ENCODE peak calls at places on chromosomes 11 and 22, in ten cellular contexts. W, N, B, E, X, Q, U, H, J and C are unnamed samples.

GRCh38 chr11:1912314-1912878 is 7.1 kb upstream of the TNNT3 start:
- DNase-seq in W (no peak), U (no peak), H (no peak), X (no peak), B (no peak), E (no peak), J (no peak), N (no peak), Q (no peak), C (no peak)

GRCh38 chr22:50697667-50698506 is 25.3 kb downstream of the SHANK3 start:
- DNase-seq in B (no peak), N (no peak), E (no peak), Q (no peak), U (no peak), J (peak), W (peak), X (no peak), H (no peak), C (no peak)

GRCh38 chr11:46240371-46240770 is 37.1 kb upstream of the CREB3L1 start:
- DNase-seq in X (no peak), J (no peak), U (no peak), W (no peak), E (no peak), N (no peak), H (peak), B (no peak), Q (no peak), C (no peak)

GRCh38 chr22:23233746-23234408 is 53.6 kb downstream of the BCR start:
- DNase-seq in U (peak), B (no peak), Q (peak), W (no peak), H (no peak), N (peak), E (no peak), J (no peak), X (peak), C (no peak)

GRCh38 chr22:47333625-47334024 is 571.2 kb downstream of the TBC1D22A start:
- DNase-seq in W (no peak), H (no peak), J (no peak), U (peak), B (no peak), N (peak), Q (no peak), E (no peak), X (peak), C (no peak)

GRCh38 chr11:76642341-76642740 is 28.2 kb downstream of the LRRC32 start:
- DNase-seq in W (no peak), E (no peak), Q (no peak), H (no peak), U (no peak), B (no peak), N (no peak), X (no peak), J (no peak), C (no peak)

GRCh38 chr11:65130631-65131416 is 3.5 kb downstream of the SYVN1 start:
- DNase-seq in E (no peak), J (peak), H (no peak), X (no peak), B (no peak), N (no peak), W (no peak), Q (no peak), U (no peak), C (no peak)

GRCh38 chr22:42169055-42169469 is 38.5 kb upstream of the CYP2D6 start:
- DNase-seq in J (no peak), H (peak), X (no peak), N (peak), W (no peak), E (peak), U (peak), Q (peak), B (peak), C (peak)

GRCh38 chr11:91630916-91631673 is 593.5 kb upstream of the FAT3 start:
- DNase-seq in U (no peak), W (no peak), B (no peak), Q (no peak), E (no peak), N (no peak), H (no peak), X (no peak), J (no peak), C (no peak)

GRCh38 chr22:33831207-33831606 is 89.1 kb downstream of the LARGE1 start:
- DNase-seq in E (no peak), X (no peak), B (no peak), J (no peak), Q (no peak), H (no peak), N (no peak), W (no peak), U (no peak), C (no peak)

GRCh38 chr11:125069796-125070195 is 6.7 kb downstream of the SLC37A2 start:
- DNase-seq in J (peak), U (no peak), X (peak), B (no peak), H (no peak), W (no peak), Q (no peak), E (no peak), N (peak), C (peak)

GRCh38 chr22:39238966-39239510 is 5.7 kb downstream of the PDGFB start:
- DNase-seq in W (no peak), B (no peak), U (no peak), X (no peak), Q (no peak), H (no peak), N (no peak), E (no peak), J (no peak), C (no peak)

GRCh38 chr11:85132839-85133238 is 494.3 kb downstream of the DLG2 start:
- DNase-seq in N (no peak), U (no peak), X (no peak), E (no peak), H (no peak), W (no peak), B (no peak), J (no peak), Q (peak), C (no peak)

GRCh38 chr11:27700351-27701261 is at the start of gene BDNF:
- DNase-seq in X (peak), J (peak), U (peak), Q (no peak), E (peak), H (no peak), B (no peak), W (no peak), N (peak), C (peak)

GRCh38 chr11:126345283-126345682 is 10.2 kb upstream of the ST3GAL4 start:
- DNase-seq in H (no peak), Q (peak), E (no peak), W (no peak), N (no peak), U (no peak), B (no peak), J (no peak), X (no peak), C (no peak)

GRCh38 chr11:126764221-126764620 is 236.3 kb downstream of the KIRREL3 start:
- DNase-seq in W (no peak), H (no peak), N (no peak), J (no peak), U (no peak), E (no peak), B (no peak), Q (no peak), X (no peak), C (no peak)

GRCh38 chr11:106786251-106786650 is 232.0 kb downstream of the GUCY1A2 start:
- DNase-seq in N (peak), B (no peak), J (no peak), Q (no peak), U (peak), H (no peak), E (no peak), W (no peak), X (no peak), C (no peak)

GRCh38 chr11:101030692-101031091 is 98.9 kb downstream of the PGR start:
- DNase-seq in E (no peak), H (no peak), N (no peak), W (no peak), J (no peak), U (no peak), Q (no peak), B (no peak), X (no peak), C (no peak)

DNA sequence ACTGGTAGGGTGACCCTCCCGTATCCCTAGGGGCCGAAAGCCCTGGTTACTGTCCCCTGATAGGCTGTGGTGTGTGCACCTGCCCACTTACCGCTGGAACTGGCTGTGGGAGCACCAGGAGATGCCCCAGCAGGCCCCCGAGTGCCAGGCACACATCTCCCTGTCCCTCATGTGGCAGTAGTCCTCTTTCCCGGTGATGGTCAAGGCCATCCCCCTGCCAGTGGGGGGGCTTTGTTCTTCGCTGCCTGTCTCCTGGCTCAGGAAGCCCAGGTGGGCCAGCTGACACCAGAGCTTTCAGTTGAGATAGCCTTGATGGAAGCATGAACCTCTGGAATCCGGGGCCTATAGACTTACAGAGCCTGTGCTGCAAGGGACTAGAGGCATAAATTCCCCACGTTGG is 100.5 kb downstream of the MPPED1 start:
- DNase-seq in Q (no peak), X (no peak), J (no peak), N (no peak), W (no peak), U (no peak), H (no peak), E (no peak), B (no peak), C (no peak)
- TF ChIP-seq CTCF in Q (no peak), X (no peak), J (no peak), N (no peak), W (no peak), U (no peak), H (no peak), E (no peak), B (no peak), C (no peak)

DNA sequence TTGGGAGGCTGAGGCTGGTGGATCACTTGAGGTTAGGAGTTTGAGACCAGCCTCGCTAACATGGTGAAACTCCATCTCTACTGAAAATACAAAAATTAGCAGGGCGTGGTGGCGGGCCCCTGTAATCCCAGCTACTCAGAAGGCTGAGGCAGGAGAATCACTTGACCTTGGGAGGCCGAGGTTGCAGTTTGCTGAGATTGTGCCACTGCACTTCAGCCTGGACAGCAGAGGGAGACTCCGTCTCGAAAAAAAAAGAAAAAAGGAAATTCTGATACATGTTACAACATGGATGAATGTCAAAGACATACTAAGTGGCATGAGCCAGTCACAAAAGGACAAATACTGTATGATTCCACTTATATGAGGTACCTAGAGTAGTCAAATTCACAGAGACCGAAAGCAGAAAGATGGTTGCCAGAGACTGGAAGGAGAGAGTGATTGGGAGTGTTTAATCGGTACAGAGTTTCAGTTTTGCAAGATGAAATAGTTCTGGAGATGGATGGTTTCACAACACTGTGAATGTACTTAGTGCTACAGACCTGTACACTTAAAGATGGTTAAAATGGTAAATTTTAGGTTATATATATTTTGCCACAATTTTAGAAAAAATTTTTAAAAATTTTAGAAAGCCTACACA is 92.3 kb downstream of the BLID start:
- DNase-seq in H (no peak), N (no peak), Q (no peak), X (no peak), E (no peak), U (peak), W (no peak), J (no peak), B (no peak), C (no peak)
- TF ChIP-seq CTCF in H (peak), N (peak), Q (peak), X (peak), E (no peak), U (peak), W (no peak), J (no peak), B (no peak), C (no peak)

DNA sequence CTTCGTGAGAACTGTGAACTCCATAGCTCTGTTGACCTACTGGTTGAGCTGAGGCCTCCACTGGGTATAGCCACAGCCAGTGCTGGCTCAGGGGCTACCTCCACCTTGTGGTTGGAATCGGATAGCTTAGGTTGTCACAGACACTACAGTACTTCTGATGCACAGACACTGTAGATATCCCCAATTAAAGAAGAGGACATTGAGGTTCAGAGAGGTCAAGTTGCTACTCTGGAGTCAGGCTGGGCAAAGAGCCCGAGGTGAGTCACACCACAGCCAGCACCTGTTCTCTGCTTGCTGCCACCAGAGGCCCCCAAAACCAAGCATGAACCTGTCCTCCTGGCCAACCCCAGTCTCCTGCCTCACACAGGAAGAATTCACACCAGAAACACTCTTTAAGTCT is 5.4 kb downstream of the UFD1 start:
- DNase-seq in X (no peak), J (no peak), W (no peak), Q (no peak), H (no peak), U (peak), B (no peak), N (no peak), E (no peak), C (no peak)
- TF ChIP-seq CTCF in X (no peak), J (no peak), W (no peak), Q (no peak), H (peak), U (peak), B (no peak), N (peak), E (no peak), C (no peak)

DNA sequence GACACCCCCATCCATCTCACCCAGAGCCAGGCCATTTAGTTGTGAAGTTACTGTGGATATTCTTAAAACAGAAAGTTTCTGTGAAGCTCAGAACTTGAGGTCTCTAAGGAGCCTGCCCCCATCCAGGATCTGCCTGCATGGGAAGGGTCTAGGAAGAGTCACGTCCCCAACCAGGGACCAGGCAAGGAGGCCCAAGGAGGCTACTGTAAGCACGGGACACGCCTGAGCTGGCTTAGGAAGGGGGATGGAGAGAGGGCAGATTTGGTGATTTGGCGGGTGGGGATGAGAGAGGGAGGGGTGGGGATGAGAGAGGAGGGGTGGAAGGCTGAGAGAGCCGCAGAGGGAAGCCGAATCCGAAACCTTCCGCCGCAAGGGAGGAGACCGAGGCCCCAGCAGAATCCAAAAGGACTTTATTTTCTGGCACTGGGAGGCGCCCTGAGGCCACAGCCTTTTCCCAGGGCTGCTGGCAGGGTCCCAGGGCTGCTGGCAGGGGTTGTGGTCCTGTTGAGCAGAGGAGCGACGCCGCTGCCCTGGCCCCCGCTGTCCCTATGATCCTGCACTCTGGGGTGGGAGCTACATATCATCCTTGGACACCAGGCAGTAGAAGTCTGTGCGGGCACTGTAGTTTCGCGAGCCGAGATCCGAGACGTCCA is 9.3 kb downstream of the SIGIRR start:
- DNase-seq in U (no peak), N (peak), H (no peak), B (no peak), Q (peak), W (no peak), E (no peak), X (no peak), J (no peak), C (no peak)
- TF ChIP-seq CTCF in U (no peak), N (no peak), H (no peak), B (no peak), Q (no peak), W (no peak), E (no peak), X (no peak), J (no peak), C (no peak)

GRCh38 chr11:117145393-117145761 is 1.3 kb downstream of the PAFAH1B2 start:
- DNase-seq in J (no peak), H (no peak), E (peak), B (no peak), X (peak), Q (no peak), U (peak), N (peak), W (no peak), C (peak)
- TF ChIP-seq CTCF in J (no peak), H (peak), E (no peak), B (no peak), X (peak), Q (no peak), U (peak), N (peak), W (no peak), C (no peak)

DNA sequence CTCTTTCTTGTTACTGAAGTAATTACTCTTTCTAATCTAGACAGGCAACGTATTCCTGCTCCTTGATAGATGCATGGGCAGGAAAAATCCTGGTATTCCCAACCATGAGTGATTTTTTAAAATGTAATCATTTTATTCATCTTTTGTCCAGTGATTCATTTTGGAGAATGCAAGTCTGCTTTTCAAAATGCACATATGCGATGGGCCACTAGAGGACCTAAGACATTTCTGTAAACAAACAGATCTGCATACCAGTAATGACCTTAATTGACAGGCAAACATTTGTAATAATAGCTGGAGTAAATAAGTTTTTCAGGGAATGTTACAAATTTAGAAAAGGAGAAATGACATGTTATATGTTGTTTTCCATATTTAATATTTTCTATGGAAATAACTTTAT is 1167.6 kb downstream of the JRKL start:
- DNase-seq in X (no peak), U (peak), E (no peak), B (no peak), W (no peak), Q (no peak), N (peak), J (no peak), H (no peak), C (no peak)
- TF ChIP-seq CTCF in X (no peak), U (peak), E (no peak), B (no peak), W (no peak), Q (no peak), N (peak), J (no peak), H (no peak), C (no peak)